ENCODE peak calls at places on chromosomes 7 and 10, in four cellular contexts. P is HCT116, A is HepG2, F is K562. Y is an unnamed sample.

GRCh38 chr10:77603529-77603927 is 34.1 kb downstream of the KCNMA1 start:
- DNase-seq in P (no peak), A (no peak), F (no peak), Y (no peak)

GRCh38 chr10:132541601-132542011 is 4.0 kb downstream of the INPP5A start:
- DNase-seq in P (no peak), A (no peak), F (no peak), Y (no peak)

GRCh38 chr10:3949741-3950140 is 164.7 kb upstream of the KLF6 start:
- DNase-seq in P (no peak), A (no peak), F (no peak), Y (no peak)

GRCh38 chr10:85594239-85594638 is 772.4 kb downstream of the GRID1 start:
- DNase-seq in P (no peak), A (no peak), F (no peak), Y (no peak)

GRCh38 chr7:126419047-126419446 is 833.7 kb downstream of the GRM8 start:
- DNase-seq in P (no peak), A (no peak), F (no peak), Y (no peak)

GRCh38 chr10:112815238-112816032 is 134.6 kb upstream of the TCF7L2 start:
- DNase-seq in P (no peak), A (peak), F (peak), Y (no peak)

GRCh38 chr7:94266278-94266677 is 128.4 kb upstream of the COL1A2 start:
- DNase-seq in P (no peak), A (no peak), F (no peak), Y (no peak)

GRCh38 chr10:6140141-6140841 is 51.5 kb downstream of the RBM17 start:
- DNase-seq in P (no peak), A (no peak), F (no peak), Y (no peak)

GRCh38 chr10:102040721-102041120 is 15.3 kb downstream of the ARMH3 start:
- DNase-seq in P (no peak), A (no peak), F (no peak), Y (no peak)

GRCh38 chr7:100826546-100827329 is 585 bp downstream of the EPHB4 start:
- DNase-seq in P (no peak), A (no peak), F (peak), Y (no peak)

GRCh38 chr7:137642467-137642866 is 204.3 kb downstream of the DGKI start:
- DNase-seq in P (no peak), A (no peak), F (no peak), Y (no peak)

GRCh38 chr7:141320287-141320686 is 230.9 kb upstream of the AGK start:
- DNase-seq in P (no peak), A (no peak), F (no peak), Y (no peak)

GRCh38 chr7:87480386-87480785 is 4.9 kb upstream of the ABCB4 start:
- DNase-seq in P (no peak), A (no peak), F (no peak), Y (no peak)

GRCh38 chr10:86654411-86655172 is at the start of gene OPN4:
- DNase-seq in P (no peak), A (no peak), F (peak), Y (no peak)

GRCh38 chr10:92387289-92387940 is 96.4 kb downstream of the MARCHF5 start:
- DNase-seq in P (peak), A (peak), F (peak), Y (no peak)
- TF ChIP-seq TCF7L2 in P (no peak), A (no peak), F (no peak), Y (no peak)

GRCh38 chr7:132185150-132185549 is 391.1 kb downstream of the PLXNA4 start:
- DNase-seq in P (no peak), A (no peak), F (no peak), Y (no peak)
- TF ChIP-seq CTCF in P (no peak), A (no peak), F (no peak), Y (no peak)

DNA sequence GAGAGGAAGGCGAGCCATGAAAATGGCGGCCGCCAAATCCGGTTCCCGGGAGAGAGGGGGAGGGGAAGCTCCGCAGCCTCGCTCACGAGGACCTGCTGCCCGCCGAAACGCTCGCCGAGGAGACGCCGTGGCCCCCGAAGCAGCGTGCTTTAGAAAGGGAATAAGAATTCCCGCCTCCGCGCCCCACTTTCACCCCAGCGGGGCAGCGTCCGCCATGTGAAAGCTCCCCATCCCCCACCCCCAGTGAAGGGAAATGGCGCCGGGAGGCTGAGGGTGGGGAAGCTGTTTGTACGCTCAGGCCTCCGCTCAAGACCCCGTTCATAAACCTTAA is 468 bp downstream of the HNRNPA2B1 start:
- DNase-seq in P (no peak), A (no peak), F (peak), Y (no peak)
- TF ChIP-seq TCF7L2 in P (no peak), A (no peak), F (no peak), Y (no peak)

DNA sequence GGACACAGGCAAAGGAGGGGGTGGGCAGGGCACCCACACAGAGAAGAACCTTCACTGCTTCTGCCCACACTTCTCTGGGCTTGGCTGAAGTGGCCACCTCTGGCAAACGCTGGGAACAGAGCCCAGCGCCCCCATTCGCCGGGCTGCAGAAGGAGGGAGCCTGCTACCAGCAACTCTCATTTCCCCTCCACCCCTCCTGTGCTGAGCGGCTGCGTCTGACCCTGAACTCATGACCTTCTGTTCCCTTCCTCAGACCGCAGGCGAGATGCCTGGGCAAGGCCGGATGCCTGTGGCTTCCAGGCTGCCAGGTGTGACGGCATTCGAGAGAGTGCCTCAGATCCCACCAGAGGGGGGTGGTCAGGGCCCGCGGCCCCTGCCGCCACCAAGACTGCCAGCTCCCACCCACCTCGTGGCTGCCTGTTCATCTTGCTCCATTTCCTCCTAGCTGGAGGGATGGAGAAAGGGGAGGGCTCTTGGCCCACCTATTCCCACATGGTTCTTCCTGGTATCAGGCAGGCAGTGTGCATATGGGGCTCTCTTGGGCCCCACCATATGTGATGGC is 19.8 kb downstream of the DNAJB12 start:
- DNase-seq in P (no peak), A (peak), F (no peak), Y (no peak)
- TF ChIP-seq CTCF in P (no peak), A (peak), F (no peak), Y (no peak)

GRCh38 chr7:151008143-151008510 is 16.2 kb downstream of the ATG9B start:
- DNase-seq in P (no peak), A (no peak), F (peak), Y (no peak)
- TF ChIP-seq TCF7L2 in P (no peak), A (no peak), F (no peak), Y (no peak)

DNA sequence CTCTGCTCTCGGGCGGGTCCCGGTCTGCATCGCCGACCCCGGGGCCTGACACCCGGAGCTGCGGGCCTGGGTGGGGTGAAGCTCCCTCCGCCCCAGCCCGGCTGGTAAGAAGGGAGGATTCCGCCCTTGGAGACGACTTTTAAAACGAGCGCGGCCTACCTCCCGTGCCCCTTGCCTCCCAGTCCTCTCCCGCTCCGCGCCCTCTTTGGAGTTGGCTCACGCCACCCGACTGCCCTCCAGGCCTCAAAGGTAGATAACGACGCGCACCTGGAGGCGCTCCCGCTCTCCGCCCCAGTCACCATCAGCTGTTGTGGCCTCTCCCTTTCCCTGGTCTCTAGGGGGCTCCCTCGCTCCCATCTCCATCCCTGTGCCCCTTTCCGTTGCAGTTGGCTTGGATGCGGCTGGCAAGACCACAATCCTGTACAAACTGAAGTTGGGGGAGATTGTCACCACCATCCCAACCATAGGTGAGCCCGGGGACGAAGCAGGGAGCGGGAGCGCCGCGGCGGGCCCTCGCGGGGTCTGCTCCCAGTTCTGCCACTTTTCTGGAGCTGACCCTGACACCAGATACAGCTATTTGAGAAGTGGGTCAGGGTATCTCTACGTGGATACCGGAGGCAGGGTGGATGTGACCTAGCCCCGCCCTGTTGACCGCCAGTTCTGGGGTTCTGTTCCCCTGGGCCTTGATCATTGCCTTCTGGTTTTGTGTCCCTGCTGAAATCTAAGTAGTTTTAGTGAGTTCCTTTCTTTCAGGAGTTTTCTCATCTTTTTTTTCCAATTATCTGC is 679 bp downstream of the ARF5 start:
- DNase-seq in P (peak), A (peak), F (peak), Y (no peak)
- TF ChIP-seq CTCF in P (peak), A (peak), F (peak), Y (peak)

DNA sequence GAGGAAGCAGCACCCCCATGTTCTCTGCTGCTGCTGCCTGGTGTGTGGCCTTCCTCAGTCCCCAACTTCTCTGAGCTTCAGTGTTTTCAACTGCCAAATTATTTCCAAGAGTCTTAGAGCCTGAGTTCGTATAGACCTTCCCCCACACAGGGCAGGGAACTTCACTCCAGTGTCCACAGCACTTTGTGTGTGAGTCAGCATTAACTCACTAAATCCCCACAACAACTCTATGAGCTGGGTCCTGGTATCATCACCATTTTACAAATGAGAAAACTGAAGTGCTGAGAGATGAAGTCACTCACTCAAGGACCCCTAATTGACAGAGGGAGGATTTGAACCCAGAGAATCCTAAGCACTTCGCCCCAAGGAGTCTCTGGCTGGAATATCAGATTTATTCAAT is 48.3 kb downstream of the ADCYAP1R1 start:
- DNase-seq in P (no peak), A (no peak), F (no peak), Y (no peak)
- TF ChIP-seq TCF7L2 in P (no peak), A (no peak), F (no peak), Y (no peak)

GRCh38 chr7:2472744-2473143 is 3.5 kb downstream of the GRIFIN start:
- DNase-seq in P (no peak), A (no peak), F (no peak), Y (no peak)
- TF ChIP-seq CTCF in P (peak), A (no peak), F (no peak), Y (no peak)

DNA sequence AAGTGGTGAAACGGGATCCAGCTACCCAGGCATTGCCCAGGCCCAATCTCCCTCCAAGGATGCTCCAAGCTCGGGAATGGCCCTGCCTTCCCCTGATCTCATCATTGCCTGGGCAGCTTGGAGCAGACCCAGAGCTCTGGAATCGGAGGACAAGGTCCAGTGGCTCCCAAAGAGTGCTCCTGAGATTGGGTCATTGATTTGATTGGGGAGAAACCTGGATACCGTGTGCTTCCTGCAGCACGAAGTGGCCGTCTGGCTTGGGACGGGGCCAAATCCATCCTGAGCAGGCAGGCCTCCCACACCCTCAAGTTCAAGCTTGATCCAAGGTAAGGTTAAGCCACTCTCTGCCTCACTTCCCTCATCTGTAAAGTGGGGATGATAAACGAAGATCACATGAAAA is 69.9 kb downstream of the OAT start:
- DNase-seq in P (no peak), A (no peak), F (no peak), Y (no peak)
- TF ChIP-seq TCF7L2 in P (no peak), A (no peak), F (no peak), Y (no peak)

GRCh38 chr7:105622114-105622731 is 40.9 kb upstream of the EFCAB10 start:
- DNase-seq in P (no peak), A (no peak), F (no peak), Y (no peak)
- TF ChIP-seq CTCF in P (no peak), A (no peak), F (no peak), Y (no peak)